ENCODE peak calls at places on chromosomes 11 and 22, in seven cellular contexts. J, A, T, S, P, N and E are unnamed samples.

GRCh38 chr22:45105281-45105700 is 58.4 kb upstream of the NUP50 start:
- DNase-seq in J (no peak), A (no peak), T (no peak), S (no peak), P (no peak), N (no peak), E (no peak)

GRCh38 chr11:105151936-105152554 is 12.5 kb upstream of the CARD18 start:
- DNase-seq in J (no peak), A (no peak), T (no peak), S (no peak), P (no peak), N (no peak), E (no peak)

GRCh38 chr22:48197189-48197690 is 1434.8 kb downstream of the TBC1D22A start:
- DNase-seq in J (no peak), A (no peak), T (no peak), S (no peak), P (no peak), N (no peak), E (peak; percentile 72)

GRCh38 chr22:24161485-24161884 is 19.8 kb upstream of the SUSD2 start:
- DNase-seq in J (no peak), A (no peak), T (no peak), S (no peak), P (no peak), N (no peak), E (no peak)

GRCh38 chr11:2265396-2265795 is 5.0 kb downstream of the ASCL2 start:
- DNase-seq in J (no peak), A (no peak), T (no peak), S (peak; percentile 44), P (no peak), N (peak; percentile 14), E (no peak)

GRCh38 chr22:50485221-50486131 is 1.2 kb upstream of the MIOX start:
- DNase-seq in J (no peak), A (no peak), T (no peak), S (no peak), P (no peak), N (no peak), E (no peak)

GRCh38 chr11:64643927-64644326 is 52.9 kb downstream of the SLC22A12 start:
- DNase-seq in J (no peak), A (no peak), T (no peak), S (no peak), P (no peak), N (no peak), E (no peak)

GRCh38 chr22:28442951-28443876 is 236.4 kb downstream of the TTC28 start:
- DNase-seq in J (no peak), A (peak; percentile 67), T (peak; percentile 67), S (no peak), P (peak; percentile 83), N (peak; percentile 64), E (no peak)

GRCh38 chr11:85682330-85683305 is 3.4 kb downstream of the CCDC89 start:
- DNase-seq in J (no peak), A (peak; percentile 73), T (peak; percentile 25), S (no peak), P (no peak), N (peak; percentile 86), E (no peak)

GRCh38 chr11:32829680-32830412 is at the start of gene PRRG4:
- DNase-seq in J (no peak), A (peak; percentile 19), T (peak; percentile 27), S (peak; percentile 82), P (no peak), N (peak; percentile 57), E (no peak)

GRCh38 chr11:47433991-47434786 is 8.0 kb upstream of the PSMC3 start:
- DNase-seq in J (no peak), A (no peak), T (peak; percentile 41), S (no peak), P (no peak), N (peak; percentile 76), E (no peak)

GRCh38 chr11:134356656-134357544 is 25.1 kb downstream of the GLB1L2 start:
- DNase-seq in J (no peak), A (no peak), T (no peak), S (peak; percentile 22), P (peak; percentile 64), N (peak; percentile 19), E (no peak)

GRCh38 chr11:75182652-75183051 is 31.7 kb downstream of the SLCO2B1 start:
- DNase-seq in J (no peak), A (no peak), T (peak; percentile 35), S (no peak), P (no peak), N (no peak), E (no peak)

GRCh38 chr11:80993561-80993960 is 1552.7 kb upstream of the TENM4 start:
- DNase-seq in J (no peak), A (no peak), T (no peak), S (no peak), P (no peak), N (no peak), E (no peak)

GRCh38 chr11:93073508-93074280 is 104.2 kb downstream of the MTNR1B start:
- DNase-seq in J (no peak), A (no peak), T (no peak), S (no peak), P (no peak), N (no peak), E (no peak)

GRCh38 chr11:126352934-126353801 is 2.3 kb upstream of the ST3GAL4 start:
- DNase-seq in J (no peak), A (no peak), T (no peak), S (no peak), P (peak; percentile 49), N (no peak), E (no peak)

GRCh38 chr11:66363187-66363601 is 8.4 kb downstream of the SLC29A2 start:
- DNase-seq in J (no peak), A (no peak), T (no peak), S (no peak), P (no peak), N (peak; percentile 25), E (no peak)

GRCh38 chr11:43974830-43975229 is 32.4 kb downstream of the C11orf96 start:
- DNase-seq in J (no peak), A (no peak), T (no peak), S (no peak), P (no peak), N (no peak), E (no peak)

GRCh38 chr11:47494996-47495855 is 46.3 kb upstream of the RAPSN start:
- DNase-seq in J (no peak), A (no peak), T (no peak), S (no peak), P (no peak), N (no peak), E (no peak)

GRCh38 chr11:76419896-76420295 is 24.9 kb upstream of the EMSY start:
- DNase-seq in J (no peak), A (no peak), T (no peak), S (no peak), P (no peak), N (no peak), E (no peak)

GRCh38 chr11:2093575-2094353 is 45.4 kb downstream of the IGF2 start:
- DNase-seq in J (no peak), A (no peak), T (no peak), S (peak; percentile 81), P (peak; percentile 85), N (no peak), E (no peak)

GRCh38 chr11:2300290-2300935 is 1.3 kb downstream of the C11orf21 start:
- DNase-seq in J (no peak), A (no peak), T (peak; percentile 3), S (peak; percentile 50), P (peak; percentile 79), N (no peak), E (peak; percentile 83)

GRCh38 chr11:1767399-1768140 is 3.8 kb upstream of the CTSD start:
- DNase-seq in J (no peak), A (no peak), T (no peak), S (no peak), P (no peak), N (peak; percentile 30), E (no peak)

DNA sequence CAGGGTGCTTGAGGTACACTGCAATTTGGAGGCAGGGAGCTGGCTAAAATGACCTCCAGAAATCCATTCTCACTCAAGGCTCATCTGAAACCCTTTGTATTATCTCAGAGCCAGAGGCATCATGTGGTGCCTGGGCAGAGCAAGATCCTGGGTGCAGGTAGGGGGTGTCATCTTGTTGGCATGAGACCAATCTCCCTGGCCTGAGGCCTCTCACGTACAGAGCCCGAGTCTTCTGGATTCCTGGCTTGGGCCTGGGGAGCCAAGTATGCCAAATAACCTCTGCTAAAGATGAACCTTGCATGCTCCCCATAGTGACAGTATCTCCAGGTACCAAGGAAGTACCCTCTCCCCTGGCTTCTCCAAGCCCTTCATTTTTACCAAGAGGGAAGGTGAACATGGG is 2.4 kb downstream of the LMO1 start:
- DNase-seq in J (no peak), A (peak; percentile 8), T (no peak), S (no peak), P (peak; percentile 54), N (no peak), E (no peak)
- H3K9me3 ChIP-seq in J (no peaks in the 10 kb centered on the region), A (no peaks in the 10 kb centered on the region), T (no peaks in the 10 kb centered on the region), S (no peaks in the 10 kb centered on the region), P (no peaks in the 10 kb centered on the region), N (no peaks in the 10 kb centered on the region), E (no peaks in the 10 kb centered on the region)

DNA sequence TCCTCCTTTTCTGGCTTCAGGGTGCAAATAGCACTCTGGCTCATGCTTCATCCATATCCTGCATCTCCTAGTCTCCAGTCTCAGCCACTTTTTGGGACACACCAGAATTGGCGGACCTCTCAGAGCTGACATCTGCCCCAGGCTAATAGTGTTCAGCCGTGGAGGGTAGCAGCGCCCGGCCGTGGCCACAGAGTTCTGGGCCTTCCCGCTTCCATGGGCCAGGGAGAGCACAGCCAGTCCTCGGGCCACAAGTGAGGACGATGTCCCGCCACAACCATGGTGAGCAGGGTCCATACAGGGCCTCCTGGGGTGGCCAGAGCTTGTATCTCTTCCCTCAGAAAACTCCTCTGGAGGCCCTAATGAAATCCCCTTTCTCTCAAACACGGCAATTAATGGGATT is 26.0 kb downstream of the DKK3 start:
- DNase-seq in J (no peak), A (peak; percentile 8), T (no peak), S (no peak), P (no peak), N (no peak), E (no peak)
- H3K4me1 ChIP-seq in J (peaks cover 24% of the 10 kb centered on the region), A (peaks cover 15% of the 10 kb centered on the region), T (peaks cover 54% of the 10 kb centered on the region), S (peaks cover 14% of the 10 kb centered on the region), P (peaks cover 65% of the 10 kb centered on the region), N (peaks cover 13% of the 10 kb centered on the region), E (peaks cover 47% of the 10 kb centered on the region)

GRCh38 chr11:61830318-61831105 is 2.4 kb downstream of the FADS2 start:
- DNase-seq in J (no peak), A (peak; percentile 86), T (peak; percentile 30), S (no peak), P (no peak), N (no peak), E (no peak)
- TF ChIP-seq POLR2A in J (no peak), A (no peak), T (no peak), S (no peak), P (no peak), N (no peak), E (no peak)

GRCh38 chr11:59401262-59401552 is 25.0 kb downstream of the OR5A2 start:
- DNase-seq in J (no peak), A (no peak), T (no peak), S (no peak), P (no peak), N (no peak), E (no peak)

GRCh38 chr11:59400461-59401261 is 25.6 kb downstream of the OR5A2 start:
- DNase-seq in J (no peak), A (no peak), T (no peak), S (no peak), P (no peak), N (no peak), E (no peak)

DNA sequence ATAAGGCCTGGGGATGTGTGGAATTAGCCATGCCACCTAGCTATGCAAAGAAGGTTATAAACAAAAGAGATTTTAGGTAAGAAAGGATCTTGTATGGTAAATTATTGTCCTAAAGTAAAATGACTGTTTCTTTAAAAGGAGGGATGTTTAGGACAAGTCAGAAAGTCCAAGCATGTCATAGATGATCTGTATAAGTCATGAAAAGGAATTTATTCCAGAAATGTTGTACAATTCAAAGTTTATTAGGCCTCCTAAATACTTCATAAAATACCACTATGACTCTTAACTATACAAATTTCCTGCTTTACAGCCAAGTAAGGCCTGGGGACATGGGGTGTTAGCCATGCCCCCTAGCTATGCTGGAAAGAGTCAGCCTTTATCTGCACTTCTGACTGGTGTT is 22.7 kb downstream of the OR5A2 start:
- DNase-seq in J (no peak), A (no peak), T (no peak), S (no peak), P (no peak), N (no peak), E (no peak)
- H3K9me3 ChIP-seq in J (peaks cover 9% of the 10 kb centered on the region), A (no peaks in the 10 kb centered on the region), T (peaks cover 4% of the 10 kb centered on the region), S (no peaks in the 10 kb centered on the region), P (peaks cover 4% of the 10 kb centered on the region), N (no peaks in the 10 kb centered on the region), E (no peaks in the 10 kb centered on the region)